ENCODE peak calls at places on chromosomes 6 and 20, in ten cellular contexts. J is transverse colon, F is choroid plexus epithelial cell, N is fibroblast of lung, P is dorsolateral prefrontal cortex, T is fibroblast of the aortic adventitia, C is GM12864, E is hepatocyte, O is suprapubic skin, B is GM12865. U is an unnamed sample.
A peak's percentile ranks its signal among the peaks of the same experiment; 100 is the strongest.

GRCh38 chr6:119285908-119286625 is 63.5 kb downstream of the MAN1A1 start:
- DNase-seq in B (no peak), F (no peak), C (no peak), O (no peak), N (peak; percentile 45), E (no peak), P (no peak), J (no peak), T (peak; percentile 66), U (peak; percentile 44)

GRCh38 chr6:144286503-144287393 is 1.6 kb downstream of the UTRN start:
- DNase-seq in T (peak; percentile 86), E (peak; percentile 76), J (peak; percentile 72), C (no peak), F (peak; percentile 94), P (no peak), B (no peak), N (peak; percentile 96), O (peak; percentile 89), U (peak; percentile 93)

GRCh38 chr20:63521602-63522001 is 1.0 kb downstream of the PPDPF start:
- DNase-seq in J (no peak), C (no peak), T (no peak), O (no peak), P (no peak), E (no peak), B (peak; percentile 13), F (peak; percentile 27), N (no peak), U (no peak)

GRCh38 chr6:108714774-108715414 is 133.3 kb upstream of the ARMC2 start:
- DNase-seq in C (no peak), T (peak; percentile 45), E (no peak), O (no peak), P (no peak), J (no peak), F (peak; percentile 46), N (no peak), B (no peak), U (no peak)

GRCh38 chr6:100065348-100065747 is 71.3 kb upstream of the MCHR2 start:
- DNase-seq in T (no peak), J (no peak), C (no peak), F (no peak), O (no peak), E (no peak), P (no peak), N (no peak), B (no peak), U (no peak)

GRCh38 chr20:16930656-16931055 is 182.5 kb downstream of the OTOR start:
- DNase-seq in F (no peak), J (no peak), E (no peak), N (no peak), P (no peak), B (no peak), C (no peak), T (no peak), O (no peak), U (no peak)

GRCh38 chr6:33192105-33192646 is at the start of gene COL11A2:
- DNase-seq in E (no peak), B (no peak), F (no peak), T (no peak), N (no peak), J (no peak), O (no peak), C (no peak), P (no peak), U (no peak)

GRCh38 chr6:44232676-44233559 is 9.5 kb downstream of the SLC29A1 start:
- DNase-seq in N (no peak), B (no peak), P (no peak), T (no peak), F (no peak), C (no peak), O (no peak), E (no peak), J (no peak), U (no peak)

GRCh38 chr20:32603046-32603726 is 18.1 kb upstream of the NOL4L start:
- DNase-seq in J (peak; percentile 28), O (no peak), N (no peak), C (no peak), F (no peak), B (peak; percentile 26), T (no peak), P (no peak), E (no peak), U (no peak)

GRCh38 chr6:77457720-77458349 is 5.5 kb downstream of the HTR1B start:
- DNase-seq in J (peak; percentile 43), P (peak; percentile 68), F (peak; percentile 98), E (peak; percentile 89), O (no peak), B (peak; percentile 61), N (peak; percentile 88), T (peak; percentile 92), C (no peak), U (peak; percentile 98)

GRCh38 chr6:78502386-78502887 is 364.9 kb upstream of the IRAK1BP1 start:
- DNase-seq in F (no peak), E (no peak), O (no peak), C (no peak), T (no peak), N (no peak), J (no peak), P (no peak), B (no peak), U (no peak)

GRCh38 chr6:17354700-17355403 is 38.5 kb upstream of the CAP2 start:
- DNase-seq in P (no peak), N (peak; percentile 88), O (no peak), J (no peak), F (peak; percentile 86), B (no peak), E (peak; percentile 16), T (no peak), C (no peak), U (no peak)

GRCh38 chr20:64049060-64049886 is at the start of gene SOX18:
- DNase-seq in N (peak; percentile 36), J (no peak), O (no peak), P (no peak), T (peak; percentile 18), C (no peak), E (peak; percentile 69), B (peak; percentile 59), F (peak; percentile 39), U (peak; percentile 56)

GRCh38 chr6:18528084-18528743 is 141.1 kb downstream of the RNF144B start:
- DNase-seq in B (no peak), P (no peak), J (no peak), C (no peak), E (peak; percentile 13), T (peak; percentile 46), F (peak; percentile 41), O (no peak), N (peak; percentile 10), U (peak; percentile 25)

GRCh38 chr20:24984963-24985640 is 7.4 kb downstream of the APMAP start:
- DNase-seq in F (no peak), P (no peak), J (peak; percentile 35), B (no peak), E (no peak), C (no peak), O (peak; percentile 26), T (no peak), N (no peak), U (no peak)

GRCh38 chr20:47734870-47735269 is 50.4 kb downstream of the SULF2 start:
- DNase-seq in F (no peak), C (no peak), T (no peak), O (no peak), N (no peak), E (no peak), J (no peak), P (no peak), B (no peak), U (no peak)
- TF ChIP-seq CTCF in F (no peak), C (no peak), T (no peak), O (no peak), N (no peak), E (no peak), J (no peak), P (no peak), B (no peak), U (no peak)

DNA sequence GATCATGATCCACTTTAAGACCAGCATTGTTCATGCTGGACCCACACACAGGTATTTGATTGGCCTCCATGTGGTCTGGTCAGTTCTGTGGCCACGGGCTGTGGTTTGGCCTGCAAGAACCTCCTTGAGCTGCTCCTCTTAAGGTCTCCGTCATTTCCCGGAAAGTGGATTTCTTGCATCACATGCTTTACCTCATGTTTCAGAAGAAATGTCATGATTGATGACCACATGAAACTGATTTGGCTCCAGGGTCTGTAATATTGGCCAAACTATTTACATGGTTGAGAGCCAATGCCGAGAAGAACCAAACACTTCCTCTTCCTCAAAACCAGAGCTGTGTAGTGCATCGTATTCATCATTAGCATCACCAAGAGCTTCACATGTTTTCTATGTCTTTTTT is 13.2 kb upstream of the RSPH3 start:
- DNase-seq in E (no peak), C (no peak), J (no peak), B (no peak), P (no peak), T (peak; percentile 60), N (peak; percentile 87), F (no peak), O (no peak), U (peak; percentile 29)
- H3K4me3 ChIP-seq in E (no peak overlapping the region), C (no peak overlapping the region), J (no peak overlapping the region), B (no peak overlapping the region), P (no peak overlapping the region), T (no peak overlapping the region), N (no peak overlapping the region), F (no peak overlapping the region), O (no peak overlapping the region), U (no peak overlapping the region)

DNA sequence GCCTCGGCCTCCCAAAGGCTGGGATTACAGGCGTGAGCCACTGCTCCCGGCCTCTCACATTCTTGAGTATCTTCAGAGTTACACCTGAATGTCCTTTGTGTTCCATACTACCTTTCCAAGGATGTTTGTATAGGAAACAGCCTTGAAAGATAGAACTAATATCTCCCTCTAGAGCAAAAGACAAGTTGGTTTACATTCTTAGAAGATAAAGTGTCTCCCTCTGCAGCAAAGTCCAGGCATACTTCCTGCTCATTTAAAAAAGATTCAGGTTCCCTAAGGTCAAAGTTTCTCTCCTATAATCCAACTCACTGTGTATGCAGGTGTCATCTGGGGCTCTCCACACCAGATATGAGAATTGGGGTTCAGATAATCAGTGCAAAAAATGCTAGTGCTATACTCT is 224.4 kb downstream of the TPBG start:
- DNase-seq in O (no peak), J (no peak), P (no peak), C (no peak), T (no peak), E (no peak), B (no peak), N (no peak), F (no peak), U (no peak)
- TF ChIP-seq CTCF in O (no peak), J (no peak), P (no peak), C (no peak), T (peak; percentile 6), E (no peak), B (no peak), N (no peak), F (no peak), U (no peak)

GRCh38 chr6:14882394-14883073 is 363.3 kb upstream of the JARID2 start:
- DNase-seq in J (no peak), N (peak; percentile 9), P (no peak), C (no peak), E (no peak), O (no peak), B (no peak), T (peak; percentile 36), F (peak; percentile 33), U (peak; percentile 46)
- H3K4me3 ChIP-seq in J (no peak overlapping the region), N (no peak overlapping the region), P (no peak overlapping the region), C (no peak overlapping the region), E (no peak overlapping the region), O (no peak overlapping the region), B (no peak overlapping the region), T (no peak overlapping the region), F (no peak overlapping the region), U (no peak overlapping the region)

GRCh38 chr20:3580412-3580811 is 82.8 kb downstream of the GFRA4 start:
- DNase-seq in J (no peak), C (no peak), O (no peak), P (no peak), T (no peak), B (no peak), F (no peak), N (no peak), E (no peak), U (no peak)
- TF ChIP-seq CTCF in J (no peak), C (no peak), O (no peak), P (no peak), T (no peak), B (no peak), F (no peak), N (no peak), E (no peak), U (no peak)